ENCODE peak calls at places on chromosome 14, in six cellular contexts. N, V, I, G, T and H are unnamed samples.

GRCh38 chr14:80586116-80586515 is 355.4 kb downstream of the CEP128 start:
- DNase-seq in N (no peak), V (no peak), I (no peak), G (no peak), T (no peak), H (no peak)

GRCh38 chr14:31320216-31320615 is 100.1 kb downstream of the HEATR5A start:
- DNase-seq in N (no peak), V (no peak), I (no peak), G (no peak), T (no peak), H (no peak)

GRCh38 chr14:99546230-99546879 is 57.7 kb downstream of the CCDC85C start:
- DNase-seq in N (no peak), V (no peak), I (no peak), G (no peak), T (no peak), H (no peak)

GRCh38 chr14:89138846-89139245 is 278.2 kb downstream of the FOXN3 start:
- DNase-seq in N (no peak), V (no peak), I (no peak), G (no peak), T (no peak), H (no peak)

GRCh38 chr14:22945642-22946041 is 11.2 kb downstream of the HAUS4 start:
- DNase-seq in N (no peak), V (no peak), I (no peak), G (no peak), T (no peak), H (no peak)

GRCh38 chr14:96590190-96590860 is 88.1 kb downstream of the PAPOLA start:
- DNase-seq in N (no peak), V (no peak), I (no peak), G (no peak), T (no peak), H (peak)

GRCh38 chr14:104393898-104394605 is 185.5 kb upstream of the C14orf180 start:
- DNase-seq in N (no peak), V (no peak), I (peak), G (peak), T (peak), H (peak)

GRCh38 chr14:79614443-79614842 is 596.9 kb downstream of the DIO2 start:
- DNase-seq in N (no peak), V (no peak), I (no peak), G (no peak), T (no peak), H (no peak)

GRCh38 chr14:23569443-23570151 is 2.0 kb upstream of the AP1G2 start:
- DNase-seq in N (no peak), V (no peak), I (no peak), G (no peak), T (no peak), H (no peak)

GRCh38 chr14:33377596-33378390 is 439.1 kb downstream of the NPAS3 start:
- DNase-seq in N (no peak), V (no peak), I (peak), G (no peak), T (no peak), H (no peak)

GRCh38 chr14:104119700-104120251 is 18.6 kb upstream of the KIF26A start:
- DNase-seq in N (no peak), V (no peak), I (no peak), G (no peak), T (peak), H (peak)

GRCh38 chr14:76313861-76314260 is 62.1 kb upstream of the ESRRB start:
- DNase-seq in N (no peak), V (no peak), I (no peak), G (no peak), T (no peak), H (no peak)

GRCh38 chr14:49766839-49767238 is 1.1 kb upstream of the KLHDC2 start:
- DNase-seq in N (no peak), V (no peak), I (peak), G (no peak), T (no peak), H (no peak)

GRCh38 chr14:97368900-97369564 is 571.9 kb downstream of the VRK1 start:
- DNase-seq in N (no peak), V (no peak), I (no peak), G (no peak), T (no peak), H (no peak)

GRCh38 chr14:28297559-28297958 is 469.0 kb upstream of the FOXG1 start:
- DNase-seq in N (no peak), V (no peak), I (peak), G (no peak), T (no peak), H (no peak)

GRCh38 chr14:94292872-94293577 is at the start of gene SERPINA10:
- DNase-seq in N (no peak), V (no peak), I (no peak), G (no peak), T (no peak), H (no peak)

GRCh38 chr14:23022849-23023499 is 11.7 kb downstream of the PSMB5 start:
- DNase-seq in N (no peak), V (no peak), I (no peak), G (no peak), T (no peak), H (no peak)

GRCh38 chr14:51396222-51396815 is 156.3 kb downstream of the TMX1 start:
- DNase-seq in N (peak), V (no peak), I (peak), G (no peak), T (no peak), H (no peak)

GRCh38 chr14:37985826-37986470 is 221.8 kb upstream of the SSTR1 start:
- DNase-seq in N (peak), V (peak), I (peak), G (peak), T (no peak), H (no peak)

GRCh38 chr14:28901631-28902030 is 135.0 kb downstream of the FOXG1 start:
- DNase-seq in N (no peak), V (no peak), I (no peak), G (no peak), T (no peak), H (no peak)

GRCh38 chr14:29518335-29518734 is 409.3 kb downstream of the PRKD1 start:
- DNase-seq in N (no peak), V (no peak), I (peak), G (no peak), T (no peak), H (no peak)

GRCh38 chr14:94685166-94685581 is 73.0 kb downstream of the SERPINA3 start:
- DNase-seq in N (no peak), V (no peak), I (no peak), G (no peak), T (no peak), H (peak)

GRCh38 chr14:60951781-60952435 is 29.0 kb downstream of the TRMT5 start:
- DNase-seq in N (no peak), V (no peak), I (no peak), G (no peak), T (no peak), H (no peak)

GRCh38 chr14:61145903-61146411 is 135.2 kb downstream of the TMEM30B start:
- DNase-seq in N (peak), V (no peak), I (peak), G (no peak), T (no peak), H (no peak)

GRCh38 chr14:94356379-94357056 is 31.9 kb downstream of the SERPINA1 start:
- DNase-seq in N (no peak), V (no peak), I (no peak), G (no peak), T (no peak), H (no peak)

GRCh38 chr14:34129927-34130552 is 179.2 kb upstream of the EGLN3 start:
- DNase-seq in N (no peak), V (no peak), I (no peak), G (no peak), T (no peak), H (no peak)